ENCODE peak calls at places on chromosomes 12 and 14, in six cellular contexts. L, M, Q, P, K and N are unnamed samples.

GRCh38 chr14:100774164-100774537 is 47.5 kb downstream of the DLK1 start:
- DNase-seq in M (no peak), L (no peak), K (no peak), P (no peak), Q (no peak), N (no peak)

GRCh38 chr12:3600039-3600720 is 109.2 kb downstream of the PRMT8 start:
- DNase-seq in P (no peak), M (no peak), K (no peak), Q (no peak), L (no peak), N (no peak)

GRCh38 chr14:68783408-68784297 is 9.2 kb downstream of the ZFP36L1 start:
- DNase-seq in P (no peak), Q (peak; percentile 74), K (peak; percentile 90), M (no peak), L (no peak), N (no peak)

GRCh38 chr14:101948666-101949205 is 15.6 kb upstream of the DYNC1H1 start:
- DNase-seq in K (no peak), L (no peak), Q (no peak), M (no peak), P (no peak), N (no peak)

GRCh38 chr14:75452900-75453816 is 25.3 kb downstream of the JDP2 start:
- DNase-seq in Q (no peak), M (peak; percentile 90), L (peak; percentile 30), P (no peak), K (no peak), N (no peak)

GRCh38 chr12:122021822-122022392 is at the start of gene BCL7A:
- DNase-seq in Q (peak; percentile 75), K (peak; percentile 78), M (peak; percentile 68), P (peak; percentile 45), L (peak; percentile 57), N (peak; percentile 50)

GRCh38 chr12:102300824-102301461 is 103.3 kb upstream of the PMCH start:
- DNase-seq in K (no peak), P (no peak), L (peak; percentile 7), Q (no peak), M (no peak), N (no peak)

GRCh38 chr14:102768223-102769048 is 8.8 kb upstream of the TRAF3 start:
- DNase-seq in L (no peak), P (no peak), M (no peak), Q (no peak), K (no peak), N (no peak)

GRCh38 chr12:26298785-26299621 is 103.6 kb downstream of the SSPN start:
- DNase-seq in P (no peak), K (no peak), L (no peak), Q (no peak), M (no peak), N (no peak)

GRCh38 chr14:91327661-91328312 is 83.3 kb upstream of the GPR68 start:
- DNase-seq in M (no peak), P (no peak), Q (no peak), L (no peak), K (no peak), N (no peak)

GRCh38 chr12:89236748-89237428 is 115.4 kb downstream of the DUSP6 start:
- DNase-seq in L (no peak), K (no peak), P (no peak), M (no peak), Q (no peak), N (no peak)

GRCh38 chr12:106841471-106842302 is 67.2 kb downstream of the RIC8B start:
- DNase-seq in Q (peak; percentile 56), L (peak; percentile 32), M (peak; percentile 13), K (no peak), P (no peak), N (peak; percentile 28)

GRCh38 chr14:36672095-36672494 is 10.4 kb downstream of the PAX9 start:
- DNase-seq in P (no peak), K (no peak), L (no peak), Q (no peak), M (no peak), N (no peak)